ENCODE peak calls at places on chromosomes 1 and 21, in four cellular contexts. B, O, A and W are unnamed samples.

GRCh38 chr1:23963617-23964234 is 4.1 kb downstream of the PNRC2 start:
- DNase-seq in A (no peak), O (no peak), B (no peak), W (no peak)

GRCh38 chr1:156119503-156120209 is 5.1 kb downstream of the LMNA start:
- DNase-seq in O (peak; percentile 40), A (peak; percentile 21), B (peak; percentile 65), W (no peak)

GRCh38 chr21:42673633-42674328 is 20.4 kb downstream of the PDE9A start:
- DNase-seq in B (no peak), O (no peak), A (no peak), W (no peak)

GRCh38 chr1:145849356-145850165 is 4.1 kb downstream of the NUDT17 start:
- DNase-seq in B (no peak), O (no peak), A (no peak), W (peak; percentile 69)

GRCh38 chr1:246284021-246284420 is 223.1 kb downstream of the SMYD3 start:
- DNase-seq in O (no peak), B (no peak), A (no peak), W (no peak)

GRCh38 chr1:92587445-92587844 is 100.7 kb upstream of the GFI1 start:
- DNase-seq in A (no peak), O (no peak), B (no peak), W (no peak)

GRCh38 chr1:180155202-180155682 is 573 bp downstream of the QSOX1 start:
- DNase-seq in B (peak; percentile 48), A (peak; percentile 33), O (no peak), W (peak; percentile 47)

GRCh38 chr1:53153752-53154151 is 11.3 kb upstream of the SLC1A7 start:
- DNase-seq in O (no peak), B (no peak), A (no peak), W (no peak)

GRCh38 chr1:37932759-37933158 is 14.1 kb downstream of the INPP5B start:
- DNase-seq in B (no peak), O (no peak), A (no peak), W (no peak)

GRCh38 chr21:44894687-44895302 is 21.3 kb upstream of the PTTG1IP start:
- DNase-seq in O (no peak), A (no peak), B (no peak), W (no peak)

GRCh38 chr1:21216835-21217811 is 40.4 kb upstream of the EIF4G3 start:
- DNase-seq in O (peak; percentile 25), A (peak; percentile 71), B (peak; percentile 69), W (peak; percentile 76)

GRCh38 chr1:232943679-232944252 is 6.6 kb upstream of the NTPCR start:
- DNase-seq in B (no peak), A (peak; percentile 56), O (no peak), W (no peak)

GRCh38 chr1:33943978-33944377 is 80.1 kb downstream of the HMGB4 start:
- DNase-seq in O (no peak), A (no peak), B (no peak), W (no peak)

GRCh38 chr1:25716320-25716719 is 83.7 kb upstream of the SELENON start:
- DNase-seq in A (no peak), B (no peak), O (no peak), W (no peak)

GRCh38 chr1:15352122-15352957 is 57.3 kb upstream of the EFHD2 start:
- DNase-seq in A (no peak), O (no peak), B (peak; percentile 46), W (peak; percentile 54)

GRCh38 chr1:80441664-80442063 is 1359.1 kb upstream of the ADGRL2 start:
- DNase-seq in O (no peak), B (no peak), A (no peak), W (no peak)

GRCh38 chr21:45918835-45919467 is 62.6 kb upstream of the COL6A1 start:
- DNase-seq in O (no peak), B (no peak), A (no peak), W (no peak)

GRCh38 chr1:7589080-7589735 is 181.9 kb upstream of the VAMP3 start:
- DNase-seq in O (no peak), A (no peak), B (no peak), W (no peak)

GRCh38 chr1:902023-902422 is 21.7 kb upstream of the SAMD11 start:
- DNase-seq in A (no peak), B (no peak), O (no peak), W (peak; percentile 2)

GRCh38 chr1:118247593-118247992 is 62.6 kb upstream of the SPAG17 start:
- DNase-seq in B (no peak), O (no peak), A (peak; percentile 1), W (peak; percentile 59)

GRCh38 chr1:40023379-40023944 is 17.1 kb upstream of the CAP1 start:
- DNase-seq in A (no peak), B (no peak), O (no peak), W (no peak)

GRCh38 chr1:234699795-234700665 is 90.1 kb upstream of the IRF2BP2 start:
- DNase-seq in O (no peak), B (no peak), A (no peak), W (no peak)